ENCODE peak calls at places on chromosomes 2 and 18, in six cellular contexts. R is A549; V is CD4-positive, alpha-beta memory T cell; C is BJ; W is Panc1; K is HL-60. L is an unnamed sample.

GRCh38 chr2:105741216-105741615 is 3.5 kb upstream of the NCK2 start:
- DNase-seq in K (no peak), C (no peak), W (no peak), V (no peak), R (no peak), L (no peak)

GRCh38 chr18:34028341-34028740 is 196.4 kb downstream of the NOL4 start:
- DNase-seq in C (no peak), W (no peak), K (no peak), R (no peak), V (no peak), L (no peak)

GRCh38 chr18:12441475-12442035 is 33.8 kb downstream of the PRELID3A start:
- DNase-seq in R (no peak), C (no peak), K (no peak), W (no peak), V (no peak), L (no peak)

GRCh38 chr2:118844261-118845004 is 3.0 kb downstream of the EN1 start:
- DNase-seq in K (no peak), R (no peak), W (no peak), V (no peak), C (no peak), L (no peak)

GRCh38 chr2:85611217-85611704 is 605 bp downstream of the C2orf68 start:
- DNase-seq in R (no peak), C (no peak), V (no peak), W (no peak), K (no peak), L (no peak)

GRCh38 chr2:184004945-184005672 is 593.2 kb upstream of the ZNF804A start:
- DNase-seq in C (no peak), W (no peak), K (no peak), V (no peak), R (no peak), L (no peak)

GRCh38 chr2:60707750-60708371 is 48.2 kb upstream of the PAPOLG start:
- DNase-seq in V (peak; percentile 32), K (no peak), C (no peak), R (peak; percentile 36), W (peak; percentile 18), L (no peak)

GRCh38 chr2:28765316-28765715 is 13.7 kb downstream of the PPP1CB start:
- DNase-seq in C (no peak), K (no peak), V (no peak), W (no peak), R (no peak), L (peak; percentile 13)

GRCh38 chr2:60438136-60438535 is 115.3 kb downstream of the BCL11A start:
- DNase-seq in W (no peak), R (no peak), V (no peak), C (no peak), K (no peak), L (no peak)

GRCh38 chr2:29042581-29043075 is 31.7 kb downstream of the PCARE start:
- DNase-seq in V (no peak), C (no peak), W (no peak), K (no peak), R (no peak), L (peak; percentile 54)

GRCh38 chr18:31965331-31965970 is 22.5 kb upstream of the TRAPPC8 start:
- DNase-seq in V (no peak), W (no peak), C (no peak), K (peak; percentile 65), R (no peak), L (no peak)

GRCh38 chr2:182559623-182560022 is 132.8 kb upstream of the PDE1A start:
- DNase-seq in W (no peak), R (no peak), C (no peak), V (no peak), K (no peak), L (no peak)

GRCh38 chr2:238744951-238745350 is 102.9 kb upstream of the TWIST2 start:
- DNase-seq in R (no peak), K (no peak), V (no peak), C (no peak), W (no peak), L (no peak)

GRCh38 chr2:164044637-164045036 is 308.8 kb upstream of the FIGN start:
- DNase-seq in C (no peak), R (no peak), K (no peak), V (no peak), W (no peak), L (no peak)

GRCh38 chr18:2707559-2708168 is 52.1 kb downstream of the SMCHD1 start:
- DNase-seq in C (no peak), W (no peak), R (no peak), V (no peak), K (no peak), L (no peak)

GRCh38 chr2:28449489-28450395 is 46.1 kb upstream of the PLB1 start:
- DNase-seq in K (no peak), V (no peak), W (no peak), C (no peak), R (no peak), L (no peak)

GRCh38 chr2:239166201-239166834 is 234.5 kb downstream of the HDAC4 start:
- DNase-seq in K (no peak), W (no peak), R (no peak), V (no peak), C (no peak), L (no peak)

GRCh38 chr2:64634338-64635267 is 19.1 kb downstream of the SERTAD2 start:
- DNase-seq in R (no peak), V (no peak), C (no peak), K (no peak), W (no peak), L (peak; percentile 72)

GRCh38 chr2:204948364-204948763 is 403.1 kb downstream of the PARD3B start:
- DNase-seq in V (peak; percentile 15), C (no peak), W (no peak), R (no peak), K (no peak), L (no peak)

GRCh38 chr2:201643216-201643651 is at the start of gene TMEM237:
- DNase-seq in V (peak; percentile 56), W (no peak), C (no peak), R (peak; percentile 28), K (no peak), L (no peak)

GRCh38 chr2:197964720-197965119 is 160.3 kb downstream of the PLCL1 start:
- DNase-seq in V (no peak), W (no peak), C (no peak), K (no peak), R (no peak), L (no peak)

GRCh38 chr2:36731941-36732700 is 35.6 kb downstream of the VIT start:
- DNase-seq in R (no peak), K (no peak), C (peak; percentile 99), V (no peak), W (no peak), L (no peak)

GRCh38 chr18:75923169-75923568 is 495.7 kb upstream of the SMIM21 start:
- DNase-seq in C (peak; percentile 31), K (no peak), R (peak; percentile 29), V (no peak), W (no peak), L (peak; percentile 68)

GRCh38 chr2:218655751-218656150 is 3.7 kb downstream of the ZNF142 start:
- DNase-seq in V (no peak), K (no peak), W (no peak), C (no peak), R (no peak), L (no peak)
- H3K4me3 ChIP-seq in V (no peak overlapping the region), K (no peak overlapping the region), W (no peak overlapping the region), C (no peak overlapping the region), R (no peak overlapping the region), L (no peak overlapping the region)

DNA sequence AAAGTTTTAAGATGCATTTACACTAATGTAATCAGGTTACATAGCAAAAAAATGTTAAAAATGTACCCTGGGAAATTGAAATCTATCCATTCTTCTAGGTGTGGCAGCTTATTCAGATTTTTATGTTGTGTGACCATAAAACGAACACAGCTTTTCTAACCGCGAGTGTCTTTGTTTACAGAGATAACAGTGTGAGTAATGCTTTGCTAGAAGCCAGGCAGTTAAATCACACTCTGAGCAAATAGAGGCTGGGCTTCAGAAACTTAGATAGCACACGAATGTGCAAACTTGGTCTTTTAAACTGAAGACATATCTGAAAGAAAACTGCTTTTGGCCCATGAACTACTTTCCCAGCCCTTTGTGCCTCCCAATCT is 116.1 kb downstream of the SPTBN1 start:
- DNase-seq in W (no peak), V (peak; percentile 51), C (peak; percentile 77), K (no peak), R (peak; percentile 79), L (peak; percentile 80)
- H3K4me3 ChIP-seq in W (no peak overlapping the region), V (no peak overlapping the region), C (no peak overlapping the region), K (no peak overlapping the region), R (peak overlapping the region; percentile 25), L (no peak overlapping the region)

GRCh38 chr2:235665656-235666239 is 171.9 kb downstream of the AGAP1 start:
- DNase-seq in C (no peak), R (no peak), W (no peak), V (no peak), K (no peak), L (no peak)
- H3K4me3 ChIP-seq in C (no peak overlapping the region), R (peak overlapping the region; percentile 35), W (peak overlapping the region; percentile 45), V (no peak overlapping the region), K (no peak overlapping the region), L (no peak overlapping the region)

GRCh38 chr2:226793615-226794014 is 6.0 kb downstream of the IRS1 start:
- DNase-seq in C (no peak), V (no peak), K (no peak), R (no peak), W (no peak), L (no peak)
- H3K4me3 ChIP-seq in C (peak overlapping the region; percentile 99), V (no peak overlapping the region), K (no peak overlapping the region), R (peak overlapping the region; percentile 48), W (peak overlapping the region; percentile 73), L (peak overlapping the region; percentile 73)

GRCh38 chr2:23426284-23426905 is 41.4 kb downstream of the KLHL29 start:
- DNase-seq in R (no peak), K (no peak), V (no peak), W (no peak), C (no peak), L (peak; percentile 60)
- H3K4me3 ChIP-seq in R (no peak overlapping the region), K (no peak overlapping the region), V (no peak overlapping the region), W (no peak overlapping the region), C (no peak overlapping the region), L (no peak overlapping the region)